ENCODE peak calls at places on chromosomes 11 and 22, in ten cellular contexts. M is stimulated activated CD4-positive, alpha-beta T cell treated with anti-CD3 and anti-CD28 coated beads, Interleukin-4, amount 100 ng/mL, for 1 hour; D is DMS 273 treated with DMSO at 0.1 percent for 48 hours; P is tibial nerve; K is HTR-8/SVneo; B is amygdala; V is EL; Z is cardiac fibroblast; H is GM10248; O is CD8-positive, alpha-beta T cell. Q is an unnamed sample.
A peak's percentile ranks its signal among the peaks of the same experiment; 100 is the strongest.

GRCh38 chr11:61534025-61534900 is 25.7 kb downstream of the LRRC10B start:
- DNase-seq in O (no peak), H (no peak), K (no peak), V (no peak), Z (no peak), B (no peak), P (no peak), D (no peak), M (no peak), Q (no peak)

GRCh38 chr11:93845181-93846092 is 5.0 kb downstream of the VSTM5 start:
- DNase-seq in Z (no peak), O (no peak), K (no peak), V (peak; percentile 71), P (no peak), H (no peak), D (no peak), B (no peak), M (no peak), Q (no peak)

GRCh38 chr22:24265734-24266133 is 4.9 kb upstream of the SPECC1L start:
- DNase-seq in V (peak; percentile 30), P (no peak), O (no peak), Z (no peak), K (no peak), B (no peak), D (no peak), H (no peak), M (no peak), Q (no peak)

GRCh38 chr11:1125803-1126202 is 31.9 kb upstream of the MUC5AC start:
- DNase-seq in V (no peak), Z (no peak), O (no peak), M (no peak), H (no peak), D (no peak), P (no peak), B (no peak), K (no peak), Q (no peak)

GRCh38 chr22:28021116-28021997 is 102.3 kb upstream of the PITPNB start:
- DNase-seq in O (no peak), Z (no peak), H (no peak), B (no peak), P (no peak), V (no peak), D (no peak), K (no peak), M (no peak), Q (no peak)

GRCh38 chr11:77081976-77082836 is 15.4 kb downstream of the CAPN5 start:
- DNase-seq in Z (no peak), H (no peak), O (no peak), M (no peak), P (no peak), K (no peak), V (no peak), D (no peak), B (no peak), Q (peak; percentile 31)

GRCh38 chr11:113378692-113379091 is 8.9 kb upstream of the ANKK1 start:
- DNase-seq in M (no peak), V (no peak), H (no peak), D (no peak), B (no peak), P (no peak), O (no peak), K (no peak), Z (no peak), Q (no peak)

GRCh38 chr11:111411456-111411855 is 32.4 kb upstream of the POU2AF1 start:
- DNase-seq in H (no peak), B (no peak), K (no peak), D (no peak), M (no peak), O (no peak), Z (no peak), V (no peak), P (no peak), Q (no peak)

GRCh38 chr11:125519865-125520834 is 24.1 kb upstream of the FEZ1 start:
- DNase-seq in M (no peak), Z (no peak), H (no peak), B (no peak), D (no peak), V (no peak), O (no peak), P (no peak), K (no peak), Q (no peak)